ENCODE peak calls at places on chromosomes 12 and 14, in nine cellular contexts. Q, Y, V, S, H, Z, F, P and J are unnamed samples.

GRCh38 chr12:59403259-59403932 is 192.4 kb upstream of the SLC16A7 start:
- DNase-seq in Q (peak), Y (peak), V (peak), S (peak), H (peak), Z (no peak), F (peak), P (peak), J (peak)

GRCh38 chr12:19546027-19546426 is 106.7 kb downstream of the AEBP2 start:
- DNase-seq in Q (no peak), Y (no peak), V (no peak), S (peak), H (peak), Z (no peak), F (no peak), P (peak), J (no peak)

GRCh38 chr14:99548871-99549270 is 55.1 kb downstream of the CCDC85C start:
- DNase-seq in Q (no peak), Y (no peak), V (no peak), S (no peak), H (no peak), Z (no peak), F (no peak), P (no peak), J (no peak)

GRCh38 chr12:39287817-39288216 is 155.1 kb downstream of the KIF21A start:
- DNase-seq in Q (no peak), Y (no peak), V (no peak), S (no peak), H (no peak), Z (no peak), F (no peak), P (peak), J (no peak)

GRCh38 chr12:3520168-3520567 is 29.2 kb downstream of the PRMT8 start:
- DNase-seq in Q (no peak), Y (no peak), V (peak), S (no peak), H (no peak), Z (no peak), F (no peak), P (no peak), J (no peak)

GRCh38 chr14:59187802-59188460 is 536 bp upstream of the DAAM1 start:
- DNase-seq in Q (peak), Y (no peak), V (peak), S (peak), H (peak), Z (peak), F (no peak), P (peak), J (peak)

GRCh38 chr12:27572486-27573255 is 48.7 kb downstream of the PPFIBP1 start:
- DNase-seq in Q (no peak), Y (no peak), V (no peak), S (no peak), H (peak), Z (no peak), F (no peak), P (peak), J (no peak)

GRCh38 chr12:91778938-91779400 is 366.7 kb downstream of the BTG1 start:
- DNase-seq in Q (peak), Y (peak), V (no peak), S (peak), H (peak), Z (peak), F (peak), P (peak), J (peak)

GRCh38 chr12:18411453-18411852 is 150.1 kb downstream of the PIK3C2G start:
- DNase-seq in Q (no peak), Y (no peak), V (no peak), S (no peak), H (no peak), Z (no peak), F (no peak), P (no peak), J (no peak)

GRCh38 chr14:93977790-93978581 is 1.6 kb upstream of the ASB2 start:
- DNase-seq in Q (no peak), Y (no peak), V (no peak), S (no peak), H (no peak), Z (peak), F (no peak), P (no peak), J (peak)

GRCh38 chr14:37122288-37122687 is 50.1 kb downstream of the SLC25A21 start:
- DNase-seq in Q (peak), Y (no peak), V (no peak), S (peak), H (peak), Z (no peak), F (peak), P (peak), J (no peak)

GRCh38 chr12:42421844-42422779 is 96.1 kb downstream of the PPHLN1 start:
- DNase-seq in Q (no peak), Y (peak), V (no peak), S (peak), H (peak), Z (no peak), F (peak), P (peak), J (no peak)

GRCh38 chr12:123384318-123384993 is 524 bp downstream of the KMT5A start:
- DNase-seq in Q (no peak), Y (no peak), V (no peak), S (no peak), H (peak), Z (no peak), F (no peak), P (no peak), J (peak)

GRCh38 chr14:52793061-52793460 is 1.7 kb upstream of the GNPNAT1 start:
- DNase-seq in Q (no peak), Y (no peak), V (no peak), S (no peak), H (no peak), Z (no peak), F (no peak), P (no peak), J (no peak)

GRCh38 chr12:68001486-68002466 is 12.5 kb downstream of the IFNG-AS1 start:
- DNase-seq in Q (no peak), Y (no peak), V (no peak), S (peak), H (peak), Z (no peak), F (no peak), P (peak), J (no peak)

GRCh38 chr14:95620659-95621059 is 65.6 kb upstream of the TCL1B start:
- DNase-seq in Q (no peak), Y (no peak), V (no peak), S (no peak), H (no peak), Z (no peak), F (no peak), P (no peak), J (no peak)

GRCh38 chr12:66662179-66662578 is 16.7 kb downstream of the GRIP1 start:
- DNase-seq in Q (no peak), Y (no peak), V (no peak), S (no peak), H (no peak), Z (no peak), F (no peak), P (no peak), J (no peak)

GRCh38 chr14:45135181-45135580 is 549 bp upstream of the FANCM start:
- DNase-seq in Q (peak), Y (no peak), V (no peak), S (peak), H (peak), Z (no peak), F (peak), P (peak), J (no peak)

GRCh38 chr14:91395998-91396660 is 21.5 kb downstream of the CCDC88C start:
- DNase-seq in Q (no peak), Y (no peak), V (no peak), S (no peak), H (no peak), Z (no peak), F (no peak), P (no peak), J (no peak)

GRCh38 chr12:67621926-67622325 is 26.6 kb upstream of the DYRK2 start:
- DNase-seq in Q (no peak), Y (no peak), V (no peak), S (no peak), H (no peak), Z (no peak), F (no peak), P (no peak), J (no peak)

GRCh38 chr12:79374543-79374942 is 316.2 kb downstream of the PAWR start:
- DNase-seq in Q (no peak), Y (no peak), V (no peak), S (no peak), H (peak), Z (no peak), F (no peak), P (no peak), J (no peak)

GRCh38 chr14:95526483-95527391 is 8.1 kb upstream of the GLRX5 start:
- DNase-seq in Q (no peak), Y (no peak), V (no peak), S (no peak), H (no peak), Z (no peak), F (no peak), P (no peak), J (no peak)

GRCh38 chr14:55309154-55309553 is 37.9 kb downstream of the FBXO34 start:
- DNase-seq in Q (no peak), Y (no peak), V (no peak), S (no peak), H (no peak), Z (no peak), F (no peak), P (no peak), J (no peak)

GRCh38 chr14:61452452-61452851 is 131.1 kb downstream of the PRKCH start:
- DNase-seq in Q (no peak), Y (no peak), V (no peak), S (no peak), H (no peak), Z (no peak), F (no peak), P (no peak), J (peak)

GRCh38 chr14:31059152-31059924 is 33.2 kb upstream of the STRN3 start:
- DNase-seq in Q (no peak), Y (no peak), V (no peak), S (peak), H (peak), Z (no peak), F (peak), P (peak), J (no peak)

GRCh38 chr12:2295941-2296461 is 243.2 kb downstream of the CACNA1C start:
- DNase-seq in Q (no peak), Y (no peak), V (no peak), S (peak), H (peak), Z (no peak), F (peak), P (peak), J (no peak)

GRCh38 chr12:14495326-14495725 is 72.4 kb downstream of the PLBD1 start:
- DNase-seq in Q (no peak), Y (no peak), V (no peak), S (no peak), H (no peak), Z (no peak), F (no peak), P (no peak), J (no peak)

GRCh38 chr12:78164154-78164553 is 333.5 kb downstream of the NAV3 start:
- DNase-seq in Q (no peak), Y (no peak), V (no peak), S (no peak), H (no peak), Z (no peak), F (no peak), P (no peak), J (no peak)

GRCh38 chr14:69828879-69829278 is 31.8 kb upstream of the SLC10A1 start:
- DNase-seq in Q (no peak), Y (no peak), V (no peak), S (no peak), H (no peak), Z (no peak), F (no peak), P (no peak), J (no peak)